ENCODE peak calls at places on chromosomes 6 and 20, in eight cellular contexts. K, E, L, P, Q, R, N and I are unnamed samples.

GRCh38 chr20:53269380-53269779 is 297.2 kb downstream of the TSHZ2 start:
- DNase-seq in K (no peak), E (no peak), L (no peak), P (no peak), Q (no peak), R (no peak), N (no peak), I (no peak)

GRCh38 chr6:22300287-22300998 is 3.6 kb upstream of the PRL start:
- DNase-seq in K (no peak), E (no peak), L (no peak), P (no peak), Q (no peak), R (no peak), N (no peak), I (no peak)

GRCh38 chr6:28224131-28225055 is 682 bp upstream of the ZSCAN9 start:
- DNase-seq in K (no peak), E (no peak), L (no peak), P (no peak), Q (no peak), R (no peak), N (no peak), I (no peak)

GRCh38 chr6:29490552-29490951 is 2.8 kb upstream of the MAS1L start:
- DNase-seq in K (no peak), E (no peak), L (no peak), P (no peak), Q (no peak), R (no peak), N (no peak), I (no peak)

GRCh38 chr6:68760941-68761676 is 126.0 kb downstream of the ADGRB3 start:
- DNase-seq in K (no peak), E (no peak), L (no peak), P (no peak), Q (no peak), R (no peak), N (no peak), I (no peak)

GRCh38 chr6:157496534-157497095 is 115.6 kb downstream of the ZDHHC14 start:
- DNase-seq in K (no peak), E (no peak), L (no peak), P (no peak), Q (no peak), R (no peak), N (no peak), I (no peak)

GRCh38 chr6:40723967-40724366 is 136.8 kb upstream of the LRFN2 start:
- DNase-seq in K (no peak), E (no peak), L (no peak), P (no peak), Q (no peak), R (no peak), N (no peak), I (no peak)

GRCh38 chr20:22490287-22491187 is 93.8 kb downstream of the FOXA2 start:
- DNase-seq in K (no peak), E (peak; percentile 80), L (peak; percentile 90), P (peak; percentile 82), Q (peak; percentile 83), R (no peak), N (peak; percentile 61), I (no peak)

GRCh38 chr6:141364232-141364631 is 768.5 kb upstream of the GJE1 start:
- DNase-seq in K (no peak), E (no peak), L (no peak), P (no peak), Q (no peak), R (no peak), N (no peak), I (no peak)

GRCh38 chr20:61331542-61331941 is 79.5 kb downstream of the CDH4 start:
- DNase-seq in K (no peak), E (no peak), L (no peak), P (peak; percentile 69), Q (no peak), R (no peak), N (no peak), I (no peak)

GRCh38 chr6:89934685-89935366 is 40.6 kb downstream of the GJA10 start:
- DNase-seq in K (no peak), E (no peak), L (no peak), P (no peak), Q (no peak), R (no peak), N (no peak), I (no peak)

GRCh38 chr6:136607932-136608772 is 57.9 kb upstream of the MAP7 start:
- DNase-seq in K (peak; percentile 76), E (peak; percentile 64), L (peak; percentile 76), P (peak; percentile 67), Q (peak; percentile 83), R (peak; percentile 71), N (peak; percentile 76), I (peak; percentile 59)

GRCh38 chr6:167481527-167481926 is 156.6 kb downstream of the TTLL2 start:
- DNase-seq in K (no peak), E (no peak), L (no peak), P (no peak), Q (no peak), R (no peak), N (no peak), I (no peak)

GRCh38 chr6:95249176-95249575 is 328.2 kb upstream of the MANEA start:
- DNase-seq in K (no peak), E (no peak), L (no peak), P (no peak), Q (no peak), R (no peak), N (no peak), I (no peak)

DNA sequence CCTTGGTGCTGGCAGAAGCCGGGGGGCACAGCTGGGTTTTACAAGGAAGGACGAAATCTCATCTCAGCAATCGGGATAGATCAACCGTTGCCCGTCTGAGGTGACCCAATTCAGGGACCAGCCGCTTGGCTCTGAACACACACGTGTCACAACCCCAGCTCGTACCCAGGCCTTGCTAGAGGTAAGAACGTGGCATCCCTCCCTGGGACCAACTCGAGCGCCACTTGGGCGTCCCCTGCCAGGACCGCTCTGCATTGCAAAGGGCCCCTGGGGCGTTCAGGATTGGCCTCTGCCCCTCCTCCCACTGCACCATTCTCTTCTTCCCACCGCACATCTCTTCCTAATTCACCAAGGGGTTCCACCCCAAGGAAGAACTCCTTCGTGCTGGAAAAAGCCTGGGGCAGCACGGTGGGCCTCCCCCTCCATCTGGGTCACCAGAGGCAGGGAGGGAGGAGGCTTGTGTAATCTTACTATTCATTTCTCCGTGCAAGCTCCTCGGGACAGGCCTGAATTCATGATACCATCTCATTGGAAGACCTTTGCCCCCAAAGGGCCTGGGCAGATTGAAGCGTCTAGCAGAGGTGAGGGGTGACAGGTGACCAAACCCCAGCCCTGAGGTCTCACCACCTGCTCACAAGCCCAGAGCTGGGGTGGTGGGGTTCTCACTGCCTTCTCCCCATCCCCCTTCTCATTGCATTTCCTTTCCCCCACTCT is 136.8 kb downstream of the LY86 start:
- DNase-seq in K (no peak), E (no peak), L (peak; percentile 52), P (no peak), Q (no peak), R (no peak), N (no peak), I (no peak)
- H3K27ac ChIP-seq in K (peak overlapping the region; percentile 58), E (peak overlapping the region; percentile 96), L (peak overlapping the region; percentile 91), P (peak overlapping the region; percentile 84), Q (peak overlapping the region; percentile 91), R (no peak overlapping the region), N (peak overlapping the region; percentile 57), I (peak overlapping the region; percentile 56)

DNA sequence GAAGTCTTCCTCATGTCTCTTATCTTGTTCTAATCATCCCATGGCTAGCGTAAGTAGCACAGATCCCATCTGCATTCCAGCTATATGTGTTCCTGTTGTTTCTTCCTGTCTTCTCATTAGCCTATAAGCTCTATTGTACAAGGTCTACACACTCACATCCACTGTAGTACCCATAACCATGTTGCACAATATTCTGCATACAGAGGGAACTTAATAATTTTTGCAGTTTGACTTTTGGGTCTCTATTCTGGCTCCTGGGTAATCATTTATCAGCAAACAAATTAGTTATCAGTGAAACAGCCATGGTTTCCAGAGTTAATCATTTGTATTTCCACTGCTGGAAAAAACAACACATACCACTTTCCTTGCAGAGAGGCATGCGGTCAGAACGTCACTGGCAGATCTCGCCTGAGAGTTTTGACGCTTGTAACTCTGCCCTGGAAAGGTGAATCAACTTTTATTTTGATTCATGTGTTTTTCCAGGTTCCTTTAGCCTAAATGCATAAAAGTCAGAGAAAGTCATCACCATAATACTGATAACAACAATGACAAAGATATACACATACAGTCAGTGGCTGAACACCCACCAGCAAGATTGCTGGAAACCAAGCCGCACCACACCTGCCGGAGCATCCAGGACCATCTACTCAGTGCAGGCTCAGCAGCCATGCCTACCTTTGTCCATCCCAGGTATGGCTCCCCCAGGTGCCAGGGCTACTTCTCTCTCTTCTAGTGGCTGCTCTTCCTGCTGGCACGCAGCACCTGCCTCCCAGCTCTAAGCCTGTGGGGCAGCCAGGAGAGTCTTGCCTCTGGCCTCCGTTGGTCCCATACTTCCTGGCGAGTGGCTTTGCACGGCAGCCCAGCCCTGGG is 158.2 kb downstream of the QRSL1 start:
- DNase-seq in K (no peak), E (no peak), L (peak; percentile 33), P (no peak), Q (no peak), R (no peak), N (no peak), I (no peak)
- H3K27ac ChIP-seq in K (no peak overlapping the region), E (no peak overlapping the region), L (no peak overlapping the region), P (no peak overlapping the region), Q (no peak overlapping the region), R (no peak overlapping the region), N (no peak overlapping the region), I (no peak overlapping the region)

GRCh38 chr20:3275064-3275935 is 36.3 kb upstream of the SLC4A11 start:
- DNase-seq in K (no peak), E (no peak), L (no peak), P (no peak), Q (no peak), R (no peak), N (no peak), I (no peak)
- H3K27ac ChIP-seq in K (no peak overlapping the region), E (no peak overlapping the region), L (no peak overlapping the region), P (no peak overlapping the region), Q (no peak overlapping the region), R (no peak overlapping the region), N (no peak overlapping the region), I (no peak overlapping the region)

GRCh38 chr6:7136859-7137334 is 29.1 kb downstream of the RREB1 start:
- DNase-seq in K (no peak), E (no peak), L (no peak), P (no peak), Q (peak; percentile 42), R (peak; percentile 75), N (no peak), I (no peak)

GRCh38 chr6:7137335-7138106 is 29.8 kb downstream of the RREB1 start:
- DNase-seq in K (peak; percentile 45), E (no peak), L (no peak), P (no peak), Q (peak; percentile 61), R (peak; percentile 30), N (no peak), I (peak; percentile 72)

GRCh38 chr6:7139835-7140470 is 32.2 kb downstream of the RREB1 start:
- DNase-seq in K (no peak), E (no peak), L (peak; percentile 88), P (no peak), Q (no peak), R (no peak), N (no peak), I (no peak)

GRCh38 chr6:7138921-7139358 is 31.2 kb downstream of the RREB1 start:
- DNase-seq in K (no peak), E (peak; percentile 65), L (peak; percentile 81), P (peak; percentile 67), Q (peak; percentile 75), R (no peak), N (peak; percentile 83), I (no peak)

DNA sequence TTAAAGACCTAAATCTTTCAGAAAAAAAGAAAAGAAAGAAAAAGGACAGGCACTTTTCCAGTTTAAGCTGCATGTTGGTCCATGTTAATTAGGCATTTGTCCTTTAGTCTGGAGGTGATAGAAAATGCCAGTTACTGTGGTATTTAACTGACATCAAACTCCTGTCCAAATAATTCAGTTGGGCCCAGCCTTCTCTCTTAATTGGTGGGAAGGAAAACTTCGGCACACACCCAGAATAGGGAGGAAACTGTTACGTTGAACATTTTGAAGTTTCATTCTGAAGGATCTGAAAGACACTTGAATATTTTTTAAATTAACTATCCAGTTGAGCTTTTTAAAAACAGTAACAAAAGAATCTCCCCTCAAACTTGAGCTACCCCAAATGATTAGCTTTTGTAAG is 30.4 kb downstream of the RREB1 start:
- DNase-seq in K (no peak), E (no peak), L (no peak), P (no peak), Q (no peak), R (no peak), N (no peak), I (no peak)
- H3K27ac ChIP-seq in K (peak overlapping the region; percentile 56), E (peak overlapping the region; percentile 67), L (peak overlapping the region; percentile 74), P (peak overlapping the region; percentile 98), Q (peak overlapping the region; percentile 93), R (no peak overlapping the region), N (peak overlapping the region; percentile 35), I (peak overlapping the region; percentile 43)